ENCODE peak calls at places on chromosome 1, in seven cellular contexts. U is CD8-positive, alpha-beta T cell; X is stimulated activated CD8-positive, alpha-beta memory T cell treated with anti-CD3 and anti-CD28 coated beads, Interleukin-4, amount 100 ng/mL, for 4 hours; F is GM04504; L is brain microvascular endothelial cell; O is ovary; T is HCEC 1CT. D is an unnamed sample.

GRCh38 chr1:232130815-232131474 is 499.0 kb downstream of the SIPA1L2 start:
- DNase-seq in U (no peak), T (no peak), O (no peak), L (no peak), F (no peak), X (no peak), D (no peak)

GRCh38 chr1:54481201-54481884 is 66.7 kb upstream of the ACOT11 start:
- DNase-seq in L (no peak), O (no peak), X (no peak), T (no peak), U (no peak), F (no peak), D (no peak)

GRCh38 chr1:58618303-58618702 is 41.3 kb upstream of the TACSTD2 start:
- DNase-seq in L (peak), F (peak), T (peak), O (no peak), U (no peak), X (no peak), D (peak)

GRCh38 chr1:67429528-67430357 is 459 bp downstream of the SERBP1 start:
- DNase-seq in U (peak), T (peak), L (no peak), O (peak), F (no peak), X (no peak), D (no peak)

GRCh38 chr1:114585221-114585620 is 3.8 kb upstream of the BCAS2 start:
- DNase-seq in F (no peak), U (no peak), L (peak), T (no peak), X (no peak), O (no peak), D (peak)

GRCh38 chr1:33142483-33143065 is 39.3 kb downstream of the TRIM62 start:
- DNase-seq in U (no peak), F (no peak), L (no peak), T (no peak), O (no peak), X (no peak), D (no peak)

GRCh38 chr1:208270679-208271111 is 26.5 kb upstream of the PLXNA2 start:
- DNase-seq in L (no peak), F (no peak), U (no peak), O (no peak), T (no peak), X (no peak), D (no peak)

GRCh38 chr1:11764519-11764918 is 2.5 kb downstream of the C1orf167 start:
- DNase-seq in T (no peak), L (no peak), U (no peak), F (no peak), X (no peak), O (no peak), D (no peak)

GRCh38 chr1:53860967-53861411 is 22.9 kb upstream of the NDC1 start:
- DNase-seq in X (no peak), O (no peak), L (peak), U (peak), F (peak), T (peak), D (peak)

GRCh38 chr1:35316264-35316663 is 47.8 kb downstream of the ZMYM4 start:
- DNase-seq in U (no peak), F (no peak), X (no peak), L (no peak), O (no peak), T (no peak), D (peak)

GRCh38 chr1:51044834-51045233 is 57.2 kb upstream of the C1orf185 start:
- DNase-seq in T (peak), F (no peak), L (no peak), U (no peak), O (no peak), X (no peak), D (no peak)

GRCh38 chr1:6599141-6599975 is 3.3 kb downstream of the KLHL21 start:
- DNase-seq in F (no peak), O (no peak), L (no peak), X (peak), U (peak), T (no peak), D (no peak)

GRCh38 chr1:217313096-217313495 is 317.8 kb downstream of the GPATCH2 start:
- DNase-seq in L (no peak), U (no peak), F (no peak), O (no peak), X (no peak), T (no peak), D (no peak)

GRCh38 chr1:54950361-54951163 is 29.9 kb upstream of the TMEM61 start:
- DNase-seq in L (peak), T (peak), F (peak), U (peak), O (peak), X (no peak), D (peak)

GRCh38 chr1:50268049-50268448 is 155.2 kb downstream of the DMRTA2 start:
- DNase-seq in U (no peak), X (no peak), F (no peak), T (no peak), L (no peak), O (no peak), D (no peak)

GRCh38 chr1:23118407-23118806 is 50.2 kb downstream of the LUZP1 start:
- DNase-seq in L (no peak), X (no peak), F (no peak), U (no peak), T (no peak), O (no peak), D (no peak)

GRCh38 chr1:2991753-2992495 is 29.3 kb upstream of the ACTRT2 start:
- DNase-seq in T (no peak), F (no peak), L (no peak), O (no peak), X (no peak), U (no peak), D (no peak)

GRCh38 chr1:113508364-113509164 is 118.2 kb downstream of the MAGI3 start:
- DNase-seq in T (no peak), U (no peak), O (no peak), L (no peak), F (no peak), X (no peak), D (no peak)

GRCh38 chr1:13965770-13966398 is 265.9 kb downstream of the PRDM2 start:
- DNase-seq in F (peak), T (no peak), L (peak), O (peak), X (no peak), U (no peak), D (peak)

GRCh38 chr1:51705035-51705434 is 88.1 kb downstream of the OSBPL9 start:
- DNase-seq in O (no peak), T (no peak), U (no peak), X (no peak), L (no peak), F (no peak), D (no peak)

GRCh38 chr1:175521265-175522040 is 221.9 kb downstream of the TNR start:
- DNase-seq in X (no peak), O (no peak), T (no peak), F (no peak), L (no peak), U (no peak), D (no peak)

GRCh38 chr1:3773572-3774502 is 1.3 kb downstream of the SMIM1 start:
- DNase-seq in F (no peak), X (no peak), L (no peak), U (no peak), O (peak), T (no peak), D (no peak)

GRCh38 chr1:8122477-8123407 is 96.6 kb upstream of the ERRFI1 start:
- DNase-seq in L (peak), U (no peak), T (peak), X (no peak), F (no peak), O (no peak), D (peak)

GRCh38 chr1:42933610-42934009 is 25.1 kb downstream of the SLC2A1 start:
- DNase-seq in T (no peak), L (no peak), U (no peak), X (no peak), O (no peak), F (no peak), D (no peak)

GRCh38 chr1:61842863-61843514 is 100.7 kb downstream of the PATJ start:
- DNase-seq in L (peak), O (no peak), T (peak), F (no peak), U (no peak), X (no peak), D (no peak)

GRCh38 chr1:208238710-208239517 is 5.3 kb downstream of the PLXNA2 start:
- DNase-seq in F (no peak), X (no peak), U (no peak), T (peak), O (no peak), L (peak), D (peak)

GRCh38 chr1:221824909-221825308 is 83.0 kb upstream of the DUSP10 start:
- DNase-seq in T (no peak), L (no peak), F (no peak), O (no peak), X (no peak), U (no peak), D (no peak)

GRCh38 chr1:81287681-81288080 is 513.1 kb upstream of the ADGRL2 start:
- DNase-seq in T (no peak), F (no peak), O (no peak), U (no peak), X (no peak), L (no peak), D (no peak)

GRCh38 chr1:5526385-5526750 is 465.9 kb downstream of the NPHP4 start:
- DNase-seq in X (no peak), U (no peak), O (no peak), F (no peak), L (no peak), T (no peak), D (no peak)

GRCh38 chr1:163202833-163203451 is at the start of gene RGS5:
- DNase-seq in X (no peak), T (no peak), L (peak), O (no peak), F (no peak), U (no peak), D (peak)

GRCh38 chr1:197356723-197357533 is 88.9 kb downstream of the CRB1 start:
- DNase-seq in T (peak), O (no peak), L (peak), F (no peak), U (no peak), X (no peak), D (peak)

GRCh38 chr1:17587693-17588047 is 48.2 kb downstream of the ARHGEF10L start:
- DNase-seq in T (peak), X (no peak), U (no peak), O (no peak), F (peak), L (peak), D (peak)

GRCh38 chr1:204065986-204066300 is 7.0 kb upstream of the SOX13 start:
- DNase-seq in T (no peak), U (no peak), L (no peak), O (no peak), X (no peak), F (no peak), D (no peak)

GRCh38 chr1:52670599-52670998 is 27.5 kb downstream of the COA7 start:
- DNase-seq in L (no peak), F (no peak), X (no peak), O (no peak), T (no peak), U (no peak), D (no peak)

GRCh38 chr1:16149146-16149545 is 6.7 kb downstream of the EPHA2 start:
- DNase-seq in F (no peak), L (no peak), U (no peak), O (no peak), T (no peak), X (no peak), D (no peak)

GRCh38 chr1:212609701-212610574 is 1.4 kb downstream of the ATF3 start:
- DNase-seq in U (no peak), X (no peak), T (no peak), F (no peak), O (no peak), L (no peak), D (no peak)

GRCh38 chr1:82778612-82779011 is 977.9 kb downstream of the ADGRL2 start:
- DNase-seq in X (no peak), T (no peak), O (no peak), U (no peak), L (peak), F (no peak), D (no peak)

GRCh38 chr1:224592636-224593579 is 23.2 kb upstream of the CNIH3 start:
- DNase-seq in T (peak), U (no peak), X (no peak), L (peak), F (peak), O (peak), D (peak)

D was measured in IMR-90.